ENCODE peak calls at places on chromosome 4, in eight cellular contexts. U is heart right ventricle; R is left ventricle myocardium inferior; O is sigmoid colon; Q is cardiac muscle cell; M is colonic mucosa; Z is CD8-positive, alpha-beta T cell; D is IMR-90. F is an unnamed sample.

GRCh38 chr4:77877167-77877566 is 14.5 kb downstream of the MRPL1 start:
- DNase-seq in U (no peak), D (no peak), M (no peak), R (no peak), Q (no peak), O (no peak), Z (no peak), F (no peak)

GRCh38 chr4:25421819-25422511 is 44.9 kb downstream of the ANAPC4 start:
- DNase-seq in O (no peak), D (no peak), M (peak; percentile 28), R (no peak), Q (no peak), Z (no peak), U (no peak), F (no peak)

GRCh38 chr4:102684605-102685052 is 76.1 kb downstream of the MANBA start:
- DNase-seq in Q (no peak), Z (no peak), O (no peak), U (no peak), D (peak; percentile 92), M (no peak), R (no peak), F (no peak)

GRCh38 chr4:123477804-123478209 is 81.2 kb downstream of the SPRY1 start:
- DNase-seq in D (peak; percentile 50), M (no peak), U (no peak), O (no peak), R (no peak), Z (peak; percentile 28), Q (no peak), F (no peak)

GRCh38 chr4:100129774-100130173 is 60.5 kb downstream of the DDIT4L start:
- DNase-seq in Q (no peak), D (no peak), U (no peak), R (no peak), M (no peak), Z (no peak), O (no peak), F (no peak)

GRCh38 chr4:41216294-41217019 is 2.1 kb upstream of the APBB2 start:
- DNase-seq in R (peak; percentile 61), O (peak; percentile 89), Q (peak; percentile 81), Z (no peak), M (peak; percentile 83), U (peak; percentile 70), D (peak; percentile 57), F (peak; percentile 71)

GRCh38 chr4:141390527-141391046 is 169.9 kb downstream of the ZNF330 start:
- DNase-seq in O (no peak), R (no peak), M (no peak), Q (no peak), U (no peak), Z (no peak), D (no peak), F (no peak)

GRCh38 chr4:3322059-3322550 is 29.3 kb downstream of the RGS12 start:
- DNase-seq in Z (no peak), R (no peak), O (no peak), M (peak; percentile 15), Q (peak; percentile 72), D (peak; percentile 46), U (no peak), F (no peak)

GRCh38 chr4:132169660-132170059 is 979.4 kb upstream of the PCDH10 start:
- DNase-seq in Z (no peak), R (no peak), O (no peak), U (no peak), M (no peak), D (no peak), Q (no peak), F (no peak)

DNA sequence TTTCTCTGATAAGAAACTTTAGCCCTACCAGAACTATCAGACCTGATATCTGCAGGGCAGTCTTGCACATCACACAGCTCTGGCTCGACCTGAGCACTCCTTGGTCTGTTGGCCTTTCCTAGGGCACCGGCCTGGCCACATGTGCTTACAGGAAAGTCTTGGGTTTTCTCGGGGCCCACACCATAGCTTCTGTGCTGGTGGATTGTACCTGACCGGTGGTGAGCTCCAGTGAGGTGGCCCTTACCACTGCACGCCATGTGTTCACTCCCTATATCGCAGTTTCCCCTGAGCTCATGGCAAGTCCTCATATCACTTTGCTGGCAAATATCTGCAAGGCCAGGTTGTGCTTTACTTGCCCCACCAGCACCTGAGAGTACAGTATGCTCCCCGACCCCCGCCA is 2637.4 kb downstream of the ARAP2 start:
- DNase-seq in M (no peak), Z (no peak), O (no peak), D (no peak), Q (no peak), R (no peak), U (no peak), F (no peak)
- H3K9me3 ChIP-seq in M (no peaks in the 10 kb centered on the region), Z (no peaks in the 10 kb centered on the region), O (no peaks in the 10 kb centered on the region), D (peaks cover 20% of the 10 kb centered on the region), Q (no peaks in the 10 kb centered on the region), R (peaks cover 43% of the 10 kb centered on the region), U (no peaks in the 10 kb centered on the region), F (no peaks in the 10 kb centered on the region)

GRCh38 chr4:79857811-79858210 is 215.2 kb downstream of the ANTXR2 start:
- DNase-seq in R (no peak), Z (no peak), U (no peak), Q (no peak), M (no peak), D (no peak), O (no peak), F (no peak)
- H3K4me1 ChIP-seq in R (no peaks in the 10 kb centered on the region), Z (no peaks in the 10 kb centered on the region), U (no peaks in the 10 kb centered on the region), Q (peaks cover 8% of the 10 kb centered on the region), M (no peaks in the 10 kb centered on the region), D (peaks cover 5% of the 10 kb centered on the region), O (peaks cover 10% of the 10 kb centered on the region), F (no peaks in the 10 kb centered on the region)

GRCh38 chr4:8932884-8933283 is 61.2 kb upstream of the HMX1 start:
- DNase-seq in Z (no peak), M (no peak), O (no peak), D (no peak), R (no peak), Q (no peak), U (no peak), F (no peak)
- H3K9me3 ChIP-seq in Z (no peaks in the 10 kb centered on the region), M (no peaks in the 10 kb centered on the region), O (no peaks in the 10 kb centered on the region), D (peaks cover 2% of the 10 kb centered on the region), R (peaks cover 34% of the 10 kb centered on the region), Q (no peaks in the 10 kb centered on the region), U (peaks cover 8% of the 10 kb centered on the region), F (no peaks in the 10 kb centered on the region)

DNA sequence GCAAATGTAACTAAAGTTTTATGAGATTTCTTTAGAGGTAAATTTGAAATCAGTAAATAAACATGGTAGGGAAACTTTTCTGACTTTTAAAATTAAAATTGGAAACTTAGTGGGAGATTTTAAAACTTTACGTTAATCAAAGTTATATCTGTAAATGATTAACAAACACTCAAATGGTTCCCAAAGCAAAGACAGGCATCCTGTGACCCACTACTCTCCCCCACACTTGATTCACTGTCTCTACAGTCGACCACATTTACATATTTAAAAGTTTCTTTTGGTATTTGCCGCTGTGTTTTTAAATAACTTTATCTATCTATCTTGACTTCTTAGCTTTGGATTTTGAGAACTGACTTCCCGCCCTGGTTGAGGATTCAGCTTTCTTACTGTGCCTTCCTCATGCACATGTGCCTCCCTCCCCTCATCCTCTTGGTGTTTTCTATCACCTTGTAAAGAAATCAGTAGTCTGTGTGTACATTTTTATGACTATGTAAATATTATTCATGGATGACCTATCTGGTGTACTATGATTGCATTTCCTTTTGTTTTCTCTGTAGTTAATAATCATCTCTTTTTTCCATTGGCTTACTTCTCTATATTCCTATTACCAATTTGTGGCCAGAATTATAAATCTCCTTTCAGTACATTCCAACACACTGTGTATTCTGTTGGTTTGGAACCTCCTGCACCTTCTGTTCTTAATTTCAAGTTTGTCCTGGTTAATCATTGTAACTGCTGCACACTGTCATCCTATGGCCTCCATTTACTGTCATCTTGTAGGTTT is 72.6 kb downstream of the WWC2 start:
- DNase-seq in Q (no peak), D (peak; percentile 25), Z (no peak), M (no peak), U (no peak), O (no peak), R (no peak), F (no peak)
- H3K4me1 ChIP-seq in Q (peaks cover 14% of the 10 kb centered on the region), D (peaks cover 25% of the 10 kb centered on the region), Z (no peaks in the 10 kb centered on the region), M (no peaks in the 10 kb centered on the region), U (peaks cover 62% of the 10 kb centered on the region), O (peaks cover 25% of the 10 kb centered on the region), R (peaks cover 72% of the 10 kb centered on the region), F (peaks cover 9% of the 10 kb centered on the region)

DNA sequence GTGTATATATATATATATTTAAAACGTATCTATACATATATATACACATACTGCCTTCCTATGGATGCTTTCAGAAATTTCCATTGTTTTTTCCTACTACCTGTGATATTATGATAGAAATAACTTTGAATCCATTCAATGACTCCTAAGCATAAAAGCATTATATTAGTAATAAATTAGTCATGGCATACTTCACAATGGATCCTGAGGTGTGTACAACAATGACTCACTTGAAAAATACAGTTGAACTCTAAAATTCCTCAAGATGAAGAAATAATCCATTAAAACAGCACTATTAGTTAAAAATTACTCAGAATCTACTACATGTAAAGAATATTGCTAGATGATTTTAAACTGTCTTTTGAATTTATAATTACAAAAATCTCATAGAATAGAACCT is 201.1 kb downstream of the STPG2 start:
- DNase-seq in Q (no peak), Z (no peak), O (no peak), M (no peak), U (no peak), R (no peak), D (no peak), F (no peak)
- H3K9me3 ChIP-seq in Q (no peaks in the 10 kb centered on the region), Z (no peaks in the 10 kb centered on the region), O (peaks cover 7% of the 10 kb centered on the region), M (no peaks in the 10 kb centered on the region), U (peaks cover 4% of the 10 kb centered on the region), R (peaks cover 57% of the 10 kb centered on the region), D (peaks cover 15% of the 10 kb centered on the region), F (peaks cover 2% of the 10 kb centered on the region)

GRCh38 chr4:136939781-136940180 is 592.5 kb downstream of the PCDH18 start:
- DNase-seq in M (no peak), D (no peak), Q (no peak), U (no peak), Z (no peak), O (no peak), R (no peak), F (no peak)
- H3K4me1 ChIP-seq in M (no peaks in the 10 kb centered on the region), D (no peaks in the 10 kb centered on the region), Q (no peaks in the 10 kb centered on the region), U (no peaks in the 10 kb centered on the region), Z (no peaks in the 10 kb centered on the region), O (no peaks in the 10 kb centered on the region), R (no peaks in the 10 kb centered on the region), F (no peaks in the 10 kb centered on the region)

DNA sequence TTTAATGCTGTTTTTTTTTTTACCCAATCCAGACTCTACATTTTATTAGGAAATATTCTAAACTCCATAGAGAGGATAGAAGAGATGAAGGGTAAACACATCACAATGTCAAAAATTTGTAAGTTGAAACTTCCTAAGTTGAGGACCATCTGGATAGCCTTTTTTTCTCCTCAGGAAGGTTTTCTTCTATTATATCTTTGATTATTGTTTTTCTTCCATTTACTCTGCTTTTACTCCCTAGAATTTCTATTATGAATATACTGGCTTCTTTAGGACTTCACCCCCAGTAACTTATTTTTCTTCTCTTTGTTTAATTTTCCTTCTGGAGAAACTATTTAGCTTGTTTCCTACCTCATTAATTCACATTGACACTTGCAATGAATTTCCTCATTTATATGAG is 71.2 kb upstream of the SLIT2 start:
- DNase-seq in Q (no peak), U (no peak), Z (no peak), M (no peak), R (no peak), D (no peak), O (no peak), F (no peak)
- H3K9me3 ChIP-seq in Q (no peaks in the 10 kb centered on the region), U (peaks cover 8% of the 10 kb centered on the region), Z (no peaks in the 10 kb centered on the region), M (no peaks in the 10 kb centered on the region), R (peaks cover 67% of the 10 kb centered on the region), D (no peaks in the 10 kb centered on the region), O (no peaks in the 10 kb centered on the region), F (no peaks in the 10 kb centered on the region)